ENCODE peak calls at places on chromosomes 2 and 18, in ten cellular contexts. U is lower lobe of right lung, Z is thoracic aorta, P is K562, O is mucosa of descending colon, G is A673, A is fibroblast of lung, D is small intestine, F is NT2/D1, S is neural progenitor cell. B is an unnamed sample. For H3K4me1, the result is how much of the 10 kb centered on the place peaks cover.

GRCh38 chr2:99442837-99443236 is 47.0 kb downstream of the REV1 start:
- DNase-seq in G (no peak), D (no peak), Z (no peak), S (peak), O (no peak), U (no peak), P (no peak), F (no peak), A (no peak), B (no peak)

GRCh38 chr2:185417688-185418087 is 320.9 kb upstream of the FSIP2 start:
- DNase-seq in G (no peak), Z (no peak), S (no peak), U (no peak), P (no peak), A (no peak), D (no peak), F (no peak), O (no peak), B (no peak)

GRCh38 chr18:37184209-37184868 is 355.4 kb downstream of the KIAA1328 start:
- DNase-seq in A (no peak), G (no peak), P (no peak), Z (no peak), D (no peak), O (no peak), S (no peak), F (no peak), U (no peak), B (no peak)

GRCh38 chr2:197269173-197269572 is 41.4 kb downstream of the ANKRD44 start:
- DNase-seq in Z (no peak), G (no peak), A (peak), F (no peak), D (no peak), U (no peak), P (no peak), S (no peak), O (no peak), B (no peak)

GRCh38 chr18:75211002-75211621 is 515 bp downstream of the TSHZ1 start:
- DNase-seq in Z (no peak), A (no peak), G (peak), O (peak), S (peak), U (peak), D (no peak), P (peak), F (no peak), B (no peak)

GRCh38 chr2:191593622-191594416 is 84.1 kb upstream of the NABP1 start:
- DNase-seq in D (no peak), F (no peak), O (no peak), A (peak), P (no peak), Z (no peak), U (no peak), S (no peak), G (no peak), B (no peak)

GRCh38 chr2:142872900-142873724 is 4.4 kb upstream of the KYNU start:
- DNase-seq in P (no peak), Z (no peak), F (no peak), U (no peak), A (peak), S (no peak), O (no peak), D (no peak), G (peak), B (no peak)

GRCh38 chr2:31526946-31527345 is 53.8 kb downstream of the SRD5A2 start:
- DNase-seq in P (no peak), F (no peak), U (no peak), D (no peak), S (no peak), O (no peak), G (no peak), Z (no peak), A (no peak), B (no peak)

GRCh38 chr2:44275915-44276279 is 617 bp downstream of the SLC3A1 start:
- DNase-seq in P (no peak), Z (no peak), D (peak), O (no peak), A (peak), U (no peak), S (no peak), F (no peak), G (no peak), B (no peak)

GRCh38 chr2:218005028-218005427 is 2.2 kb upstream of the TNS1 start:
- DNase-seq in P (no peak), D (no peak), S (no peak), F (no peak), O (no peak), G (no peak), A (no peak), Z (no peak), U (no peak), B (no peak)

GRCh38 chr2:218003994-218004419 is 1.2 kb upstream of the TNS1 start:
- DNase-seq in O (peak), D (no peak), F (no peak), Z (peak), G (no peak), A (peak), P (no peak), S (no peak), U (no peak), B (peak)

GRCh38 chr2:218006741-218007140 is 3.9 kb upstream of the TNS1 start:
- DNase-seq in D (no peak), Z (no peak), P (no peak), G (no peak), O (no peak), F (no peak), S (no peak), A (peak), U (no peak), B (no peak)

GRCh38 chr2:218003265-218003950 is 613 bp upstream of the TNS1 start:
- DNase-seq in G (peak), F (no peak), S (no peak), A (peak), U (no peak), O (no peak), Z (no peak), D (no peak), P (no peak), B (no peak)

GRCh38 chr2:218005486-218005885 is 2.7 kb upstream of the TNS1 start:
- DNase-seq in O (no peak), U (no peak), A (peak), Z (no peak), G (no peak), F (no peak), S (no peak), P (no peak), D (no peak), B (no peak)
- H3K4me1 ChIP-seq in O (under half), U (under half), A (under half), Z (under half), G (half or more), F (under half), S (under half), P (under half), D (under half), B (half or more)

GRCh38 chr18:58533771-58534170 is 95.1 kb downstream of the ALPK2 start:
- DNase-seq in A (no peak), S (no peak), P (no peak), Z (no peak), U (no peak), G (no peak), F (no peak), D (no peak), O (no peak), B (no peak)
- H3K4me3 ChIP-seq in A (no peak), S (no peak), P (no peak), Z (no peak), U (no peak), G (no peak), F (no peak), D (no peak), O (no peak), B (no peak)

DNA sequence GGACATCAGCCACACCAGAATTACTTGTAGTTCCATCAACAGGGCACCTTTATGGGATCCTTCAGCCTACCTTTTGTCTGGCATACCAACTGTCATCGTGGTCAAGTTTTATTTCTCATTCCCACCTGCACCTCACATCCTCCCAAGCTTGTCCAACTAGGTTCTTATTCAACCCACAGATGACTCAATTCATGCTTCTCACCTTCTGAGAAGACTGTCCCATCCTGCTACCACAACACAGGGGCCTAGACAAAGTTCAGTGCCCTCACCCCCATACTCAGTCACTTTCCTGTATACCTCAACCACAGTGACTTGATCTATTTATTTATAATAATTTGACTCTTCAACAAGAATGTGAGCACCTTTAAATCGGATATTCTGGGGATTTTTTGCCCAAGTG is 114.4 kb upstream of the ACVR1C start:
- DNase-seq in D (no peak), Z (no peak), P (no peak), U (no peak), S (no peak), F (no peak), O (no peak), G (no peak), A (no peak), B (no peak)
- H3K4me1 ChIP-seq in D (under half), Z (under half), P (under half), U (under half), S (under half), F (under half), O (under half), G (under half), A (under half), B (under half)

DNA sequence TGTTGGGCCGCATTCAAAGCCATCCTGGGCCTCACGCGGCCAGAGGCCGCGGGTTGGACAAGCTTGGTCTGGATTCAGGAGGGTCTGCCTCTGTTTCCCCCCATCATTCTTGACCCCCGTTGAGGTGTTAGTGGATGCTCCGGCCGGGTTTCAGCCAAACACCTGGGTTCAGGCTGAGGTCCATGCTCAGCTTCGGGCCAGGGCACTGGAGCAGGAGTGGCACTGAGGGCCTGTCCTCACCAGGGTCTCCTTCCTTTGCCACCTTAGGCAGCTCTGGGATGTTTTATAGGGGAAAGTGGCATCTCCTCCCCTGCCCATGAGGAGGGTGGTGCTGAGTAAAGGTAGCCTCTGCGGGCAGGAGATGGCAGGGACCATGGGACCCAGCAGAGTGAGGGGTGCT is 76.9 kb upstream of the SMAD2 start:
- DNase-seq in P (no peak), S (no peak), G (no peak), F (no peak), O (no peak), Z (no peak), U (no peak), D (no peak), A (no peak), B (peak)
- H3K4me3 ChIP-seq in P (no peak), S (no peak), G (no peak), F (peak), O (no peak), Z (peak), U (no peak), D (no peak), A (peak), B (peak)

B was measured in ascending aorta.